ENCODE peak calls at places on chromosomes 12 and 14, in seven cellular contexts. One of them, this sample, is unnamed.

GRCh38 chr14:74409441-74409840 is 16.6 kb downstream of the SYNDIG1L start:
- DNase-seq in CD8-positive, alpha-beta T cell: no peak
- DNase-seq in SW 1271: no peak
- DNase-seq in activated T-cell treated with anti-CD3 and anti-CD28 coated beads, Interleukin-2, amount 50 U/mL, for 1 hour: no peak
- DNase-seq in HEK293T: no peak
- DNase-seq in right lobe of liver: no peak
- DNase-seq in pancreas: no peak
- DNase-seq in this sample: no peak

GRCh38 chr12:104130760-104131159 is 7.2 kb downstream of the NFYB start:
- DNase-seq in CD8-positive, alpha-beta T cell: no peak
- DNase-seq in SW 1271: no peak
- DNase-seq in activated T-cell treated with anti-CD3 and anti-CD28 coated beads, Interleukin-2, amount 50 U/mL, for 1 hour: no peak
- DNase-seq in HEK293T: no peak
- DNase-seq in right lobe of liver: no peak
- DNase-seq in pancreas: no peak
- DNase-seq in this sample: no peak

GRCh38 chr14:61585598-61586538 is 109.4 kb upstream of the HIF1A start:
- DNase-seq in CD8-positive, alpha-beta T cell: no peak
- DNase-seq in SW 1271: no peak
- DNase-seq in activated T-cell treated with anti-CD3 and anti-CD28 coated beads, Interleukin-2, amount 50 U/mL, for 1 hour: no peak
- DNase-seq in HEK293T: peak
- DNase-seq in right lobe of liver: no peak
- DNase-seq in pancreas: peak
- DNase-seq in this sample: no peak

GRCh38 chr12:64221656-64222010 is 463 bp downstream of the KICS2 start:
- DNase-seq in CD8-positive, alpha-beta T cell: peak
- DNase-seq in SW 1271: peak
- DNase-seq in activated T-cell treated with anti-CD3 and anti-CD28 coated beads, Interleukin-2, amount 50 U/mL, for 1 hour: no peak
- DNase-seq in HEK293T: peak
- DNase-seq in right lobe of liver: peak
- DNase-seq in pancreas: peak
- DNase-seq in this sample: peak

GRCh38 chr12:52037248-52037861 is 13.9 kb upstream of the NR4A1 start:
- DNase-seq in CD8-positive, alpha-beta T cell: peak
- DNase-seq in SW 1271: no peak
- DNase-seq in activated T-cell treated with anti-CD3 and anti-CD28 coated beads, Interleukin-2, amount 50 U/mL, for 1 hour: no peak
- DNase-seq in HEK293T: peak
- DNase-seq in right lobe of liver: no peak
- DNase-seq in pancreas: peak
- DNase-seq in this sample: no peak

GRCh38 chr14:21382886-21383847 is 652 bp downstream of the SUPT16H start:
- DNase-seq in CD8-positive, alpha-beta T cell: peak
- DNase-seq in SW 1271: no peak
- DNase-seq in activated T-cell treated with anti-CD3 and anti-CD28 coated beads, Interleukin-2, amount 50 U/mL, for 1 hour: peak
- DNase-seq in HEK293T: peak
- DNase-seq in right lobe of liver: peak
- DNase-seq in pancreas: no peak
- DNase-seq in this sample: no peak

GRCh38 chr12:64976131-64976530 is 145.0 kb downstream of the WIF1 start:
- DNase-seq in CD8-positive, alpha-beta T cell: no peak
- DNase-seq in SW 1271: no peak
- DNase-seq in activated T-cell treated with anti-CD3 and anti-CD28 coated beads, Interleukin-2, amount 50 U/mL, for 1 hour: no peak
- DNase-seq in HEK293T: no peak
- DNase-seq in right lobe of liver: no peak
- DNase-seq in pancreas: no peak
- DNase-seq in this sample: no peak

GRCh38 chr14:61695695-61696527 is 598 bp downstream of the HIF1A start:
- DNase-seq in CD8-positive, alpha-beta T cell: peak
- DNase-seq in SW 1271: peak
- DNase-seq in activated T-cell treated with anti-CD3 and anti-CD28 coated beads, Interleukin-2, amount 50 U/mL, for 1 hour: peak
- DNase-seq in HEK293T: peak
- DNase-seq in right lobe of liver: peak
- DNase-seq in pancreas: peak
- DNase-seq in this sample: no peak

GRCh38 chr12:44296624-44297197 is 460.8 kb downstream of the TMEM117 start:
- DNase-seq in CD8-positive, alpha-beta T cell: no peak
- DNase-seq in SW 1271: no peak
- DNase-seq in activated T-cell treated with anti-CD3 and anti-CD28 coated beads, Interleukin-2, amount 50 U/mL, for 1 hour: no peak
- DNase-seq in HEK293T: no peak
- DNase-seq in right lobe of liver: no peak
- DNase-seq in pancreas: no peak
- DNase-seq in this sample: no peak

GRCh38 chr12:119679081-119679480 is 11.1 kb downstream of the PRKAB1 start:
- DNase-seq in CD8-positive, alpha-beta T cell: no peak
- DNase-seq in SW 1271: no peak
- DNase-seq in activated T-cell treated with anti-CD3 and anti-CD28 coated beads, Interleukin-2, amount 50 U/mL, for 1 hour: no peak
- DNase-seq in HEK293T: no peak
- DNase-seq in right lobe of liver: no peak
- DNase-seq in pancreas: no peak
- DNase-seq in this sample: no peak

GRCh38 chr12:104501641-104502040 is 44.9 kb downstream of the CHST11 start:
- DNase-seq in CD8-positive, alpha-beta T cell: no peak
- DNase-seq in SW 1271: no peak
- DNase-seq in activated T-cell treated with anti-CD3 and anti-CD28 coated beads, Interleukin-2, amount 50 U/mL, for 1 hour: no peak
- DNase-seq in HEK293T: no peak
- DNase-seq in right lobe of liver: no peak
- DNase-seq in pancreas: peak
- DNase-seq in this sample: no peak

GRCh38 chr14:106393742-106394141 is 867.4 kb downstream of the TMEM121 start:
- DNase-seq in CD8-positive, alpha-beta T cell: no peak
- DNase-seq in SW 1271: no peak
- DNase-seq in activated T-cell treated with anti-CD3 and anti-CD28 coated beads, Interleukin-2, amount 50 U/mL, for 1 hour: no peak
- DNase-seq in HEK293T: no peak
- DNase-seq in right lobe of liver: no peak
- DNase-seq in pancreas: no peak
- DNase-seq in this sample: no peak

GRCh38 chr12:75550401-75550851 is 39.0 kb upstream of the KRR1 start:
- DNase-seq in CD8-positive, alpha-beta T cell: no peak
- DNase-seq in SW 1271: no peak
- DNase-seq in activated T-cell treated with anti-CD3 and anti-CD28 coated beads, Interleukin-2, amount 50 U/mL, for 1 hour: no peak
- DNase-seq in HEK293T: no peak
- DNase-seq in right lobe of liver: no peak
- DNase-seq in pancreas: no peak
- DNase-seq in this sample: no peak

GRCh38 chr14:91898256-91898843 is 31.0 kb upstream of the TC2N start:
- DNase-seq in CD8-positive, alpha-beta T cell: no peak
- DNase-seq in SW 1271: no peak
- DNase-seq in activated T-cell treated with anti-CD3 and anti-CD28 coated beads, Interleukin-2, amount 50 U/mL, for 1 hour: no peak
- DNase-seq in HEK293T: no peak
- DNase-seq in right lobe of liver: no peak
- DNase-seq in pancreas: peak
- DNase-seq in this sample: no peak

GRCh38 chr14:21852061-21852664 is 178.5 kb upstream of the OR4E1 start:
- DNase-seq in CD8-positive, alpha-beta T cell: peak
- DNase-seq in SW 1271: no peak
- DNase-seq in activated T-cell treated with anti-CD3 and anti-CD28 coated beads, Interleukin-2, amount 50 U/mL, for 1 hour: peak
- DNase-seq in HEK293T: peak
- DNase-seq in right lobe of liver: no peak
- DNase-seq in pancreas: no peak
- DNase-seq in this sample: peak

GRCh38 chr14:61671086-61671485 is 24.2 kb upstream of the HIF1A start:
- DNase-seq in CD8-positive, alpha-beta T cell: peak
- DNase-seq in SW 1271: no peak
- DNase-seq in activated T-cell treated with anti-CD3 and anti-CD28 coated beads, Interleukin-2, amount 50 U/mL, for 1 hour: no peak
- DNase-seq in HEK293T: no peak
- DNase-seq in right lobe of liver: no peak
- DNase-seq in pancreas: no peak
- DNase-seq in this sample: no peak

GRCh38 chr12:94053676-94054075 is 94.7 kb upstream of the PLXNC1 start:
- DNase-seq in CD8-positive, alpha-beta T cell: no peak
- DNase-seq in SW 1271: no peak
- DNase-seq in activated T-cell treated with anti-CD3 and anti-CD28 coated beads, Interleukin-2, amount 50 U/mL, for 1 hour: no peak
- DNase-seq in HEK293T: no peak
- DNase-seq in right lobe of liver: no peak
- DNase-seq in pancreas: no peak
- DNase-seq in this sample: no peak

This sample was measured in Panc1.